ENCODE peak calls at places on chromosomes 7 and 10, in nine cellular contexts. S is H7; P is stromal cell of bone marrow; J is tibial artery; E is fibroblast of the aortic adventitia; C is mucosa of gallbladder; I is stimulated activated naive B cell treated with anti-CD40 and anti-IgM and Interleukin-4, amounts not matched to agents 10 μg/mL and 1 μg/mL and 100 μg/mL, for 72 hours; Q is H4; Z is H9. W is an unnamed sample.

GRCh38 chr10:55374060-55374459 is 573.0 kb upstream of the PCDH15 start:
- DNase-seq in S (no peak), P (no peak), J (no peak), E (no peak), C (no peak), I (no peak), Q (no peak), Z (no peak), W (no peak)

GRCh38 chr7:124784879-124785818 is 19.6 kb upstream of the GPR37 start:
- DNase-seq in S (peak; percentile 52), P (peak; percentile 34), J (no peak), E (peak; percentile 76), C (peak; percentile 51), I (no peak), Q (peak; percentile 72), Z (peak; percentile 73), W (no peak)

GRCh38 chr7:45088821-45089313 is at the start of gene NACAD:
- DNase-seq in S (peak; percentile 96), P (no peak), J (peak; percentile 41), E (peak; percentile 11), C (no peak), I (no peak), Q (no peak), Z (no peak), W (no peak)

GRCh38 chr10:70461397-70462348 is 16.9 kb upstream of the PALD1 start:
- DNase-seq in S (peak; percentile 91), P (peak; percentile 22), J (peak; percentile 54), E (peak; percentile 60), C (peak; percentile 52), I (peak; percentile 35), Q (peak; percentile 51), Z (peak; percentile 75), W (no peak)

GRCh38 chr10:43044444-43045245 is 32.2 kb upstream of the RET start:
- DNase-seq in S (peak; percentile 73), P (no peak), J (no peak), E (no peak), C (no peak), I (no peak), Q (no peak), Z (peak; percentile 28), W (no peak)

GRCh38 chr10:114256822-114257221 is 17.8 kb downstream of the VWA2 start:
- DNase-seq in S (no peak), P (no peak), J (no peak), E (peak; percentile 47), C (no peak), I (no peak), Q (peak; percentile 76), Z (no peak), W (no peak)

GRCh38 chr10:71222541-71223364 is 10.4 kb downstream of the UNC5B start:
- DNase-seq in S (peak; percentile 78), P (no peak), J (peak; percentile 15), E (peak; percentile 44), C (no peak), I (no peak), Q (no peak), Z (peak; percentile 63), W (no peak)

GRCh38 chr7:41942468-41943097 is 239.7 kb upstream of the INHBA start:
- DNase-seq in S (peak; percentile 60), P (no peak), J (no peak), E (peak; percentile 13), C (peak; percentile 88), I (no peak), Q (peak; percentile 76), Z (peak; percentile 32), W (no peak)

GRCh38 chr7:33457041-33457440 is 327.7 kb downstream of the BBS9 start:
- DNase-seq in S (no peak), P (no peak), J (no peak), E (no peak), C (no peak), I (no peak), Q (no peak), Z (no peak), W (no peak)

GRCh38 chr7:57385668-57386067 is 64.3 kb upstream of the ZNF716 start:
- DNase-seq in S (no peak), P (no peak), J (no peak), E (no peak), C (no peak), I (no peak), Q (no peak), Z (no peak), W (no peak)

GRCh38 chr10:66990431-66990830 is 64.6 kb downstream of the LRRTM3 start:
- DNase-seq in S (no peak), P (no peak), J (no peak), E (no peak), C (no peak), I (no peak), Q (no peak), Z (no peak), W (no peak)

GRCh38 chr10:87931836-87932230 is 68.4 kb downstream of the PTEN start:
- DNase-seq in S (no peak), P (no peak), J (no peak), E (no peak), C (no peak), I (no peak), Q (no peak), Z (no peak), W (no peak)